ENCODE peak calls at places on chromosomes 7 and 10, in six cellular contexts. One of them, this sample, is unnamed.

GRCh38 chr7:14902589-14902963 is at the start of gene DGKB:
- DNase-seq in body of pancreas: no peak
- DNase-seq in psoas muscle: peak; percentile 52
- DNase-seq in astrocyte: peak; percentile 36
- DNase-seq in transverse colon: peak; percentile 6
- DNase-seq in tibial nerve: no peak
- DNase-seq in this sample: no peak

GRCh38 chr7:44309271-44310091 is 15.9 kb downstream of the CAMK2B start:
- DNase-seq in body of pancreas: peak; percentile 42
- DNase-seq in psoas muscle: peak; percentile 86
- DNase-seq in astrocyte: peak; percentile 39
- DNase-seq in transverse colon: peak; percentile 46
- DNase-seq in tibial nerve: no peak
- DNase-seq in this sample: peak; percentile 46

GRCh38 chr7:127158659-127159058 is 94.1 kb downstream of the GRM8 start:
- DNase-seq in body of pancreas: no peak
- DNase-seq in psoas muscle: no peak
- DNase-seq in astrocyte: no peak
- DNase-seq in transverse colon: no peak
- DNase-seq in tibial nerve: no peak
- DNase-seq in this sample: no peak

GRCh38 chr7:77415474-77415821 is 701 bp downstream of the GSAP start:
- DNase-seq in body of pancreas: no peak
- DNase-seq in psoas muscle: no peak
- DNase-seq in astrocyte: no peak
- DNase-seq in transverse colon: peak; percentile 48
- DNase-seq in tibial nerve: no peak
- DNase-seq in this sample: peak; percentile 72

GRCh38 chr7:87530126-87530525 is 54.6 kb upstream of the ABCB4 start:
- DNase-seq in body of pancreas: no peak
- DNase-seq in psoas muscle: no peak
- DNase-seq in astrocyte: no peak
- DNase-seq in transverse colon: no peak
- DNase-seq in tibial nerve: no peak
- DNase-seq in this sample: no peak

GRCh38 chr10:28842321-28842720 is 165.0 kb downstream of the BAMBI start:
- DNase-seq in body of pancreas: no peak
- DNase-seq in psoas muscle: no peak
- DNase-seq in astrocyte: peak; percentile 93
- DNase-seq in transverse colon: no peak
- DNase-seq in tibial nerve: no peak
- DNase-seq in this sample: no peak

GRCh38 chr7:16801111-16801542 is 3.7 kb downstream of the AGR2 start:
- DNase-seq in body of pancreas: no peak
- DNase-seq in psoas muscle: no peak
- DNase-seq in astrocyte: peak; percentile 74
- DNase-seq in transverse colon: no peak
- DNase-seq in tibial nerve: no peak
- DNase-seq in this sample: no peak

GRCh38 chr10:4766449-4766848 is 59.6 kb upstream of the AKR1E2 start:
- DNase-seq in body of pancreas: no peak
- DNase-seq in psoas muscle: no peak
- DNase-seq in astrocyte: no peak
- DNase-seq in transverse colon: no peak
- DNase-seq in tibial nerve: no peak
- DNase-seq in this sample: no peak

GRCh38 chr7:101722247-101722646 is 93.2 kb upstream of the MYL10 start:
- DNase-seq in body of pancreas: no peak
- DNase-seq in psoas muscle: no peak
- DNase-seq in astrocyte: no peak
- DNase-seq in transverse colon: no peak
- DNase-seq in tibial nerve: no peak
- DNase-seq in this sample: no peak

GRCh38 chr10:69846252-69847000 is 44.7 kb downstream of the COL13A1 start:
- DNase-seq in body of pancreas: no peak
- DNase-seq in psoas muscle: peak; percentile 82
- DNase-seq in astrocyte: no peak
- DNase-seq in transverse colon: no peak
- DNase-seq in tibial nerve: no peak
- DNase-seq in this sample: no peak

GRCh38 chr7:142549007-142549406 is 200.3 kb upstream of the PRSS1 start:
- DNase-seq in body of pancreas: no peak
- DNase-seq in psoas muscle: no peak
- DNase-seq in astrocyte: peak; percentile 49
- DNase-seq in transverse colon: no peak
- DNase-seq in tibial nerve: no peak
- DNase-seq in this sample: no peak

GRCh38 chr10:103806376-103807320 is 48.7 kb downstream of the SH3PXD2A start:
- DNase-seq in body of pancreas: no peak
- DNase-seq in psoas muscle: peak; percentile 6
- DNase-seq in astrocyte: no peak
- DNase-seq in transverse colon: no peak
- DNase-seq in tibial nerve: no peak
- DNase-seq in this sample: no peak

GRCh38 chr7:155868955-155869783 is 56.9 kb upstream of the SHH start:
- DNase-seq in body of pancreas: no peak
- DNase-seq in psoas muscle: no peak
- DNase-seq in astrocyte: no peak
- DNase-seq in transverse colon: no peak
- DNase-seq in tibial nerve: no peak
- DNase-seq in this sample: no peak

GRCh38 chr7:131008840-131009651 is 275.0 kb upstream of the KLF14 start:
- DNase-seq in body of pancreas: no peak
- DNase-seq in psoas muscle: no peak
- DNase-seq in astrocyte: peak; percentile 65
- DNase-seq in transverse colon: no peak
- DNase-seq in tibial nerve: no peak
- DNase-seq in this sample: no peak

GRCh38 chr7:73906874-73907273 is 45.9 kb downstream of the TMEM270 start:
- DNase-seq in body of pancreas: no peak
- DNase-seq in psoas muscle: peak; percentile 19
- DNase-seq in astrocyte: no peak
- DNase-seq in transverse colon: no peak
- DNase-seq in tibial nerve: peak; percentile 5
- DNase-seq in this sample: no peak

GRCh38 chr7:99372275-99373085 is 2.0 kb upstream of the ARPC1B start:
- DNase-seq in body of pancreas: peak; percentile 64
- DNase-seq in psoas muscle: no peak
- DNase-seq in astrocyte: no peak
- DNase-seq in transverse colon: peak; percentile 57
- DNase-seq in tibial nerve: no peak
- DNase-seq in this sample: no peak

GRCh38 chr7:130494480-130494879 is 2.6 kb downstream of the MEST start:
- DNase-seq in body of pancreas: no peak
- DNase-seq in psoas muscle: no peak
- DNase-seq in astrocyte: no peak
- DNase-seq in transverse colon: no peak
- DNase-seq in tibial nerve: no peak
- DNase-seq in this sample: no peak

GRCh38 chr10:53886325-53887300 is 914.4 kb downstream of the PCDH15 start:
- DNase-seq in body of pancreas: no peak
- DNase-seq in psoas muscle: no peak
- DNase-seq in astrocyte: no peak
- DNase-seq in transverse colon: no peak
- DNase-seq in tibial nerve: no peak
- DNase-seq in this sample: no peak

DNA sequence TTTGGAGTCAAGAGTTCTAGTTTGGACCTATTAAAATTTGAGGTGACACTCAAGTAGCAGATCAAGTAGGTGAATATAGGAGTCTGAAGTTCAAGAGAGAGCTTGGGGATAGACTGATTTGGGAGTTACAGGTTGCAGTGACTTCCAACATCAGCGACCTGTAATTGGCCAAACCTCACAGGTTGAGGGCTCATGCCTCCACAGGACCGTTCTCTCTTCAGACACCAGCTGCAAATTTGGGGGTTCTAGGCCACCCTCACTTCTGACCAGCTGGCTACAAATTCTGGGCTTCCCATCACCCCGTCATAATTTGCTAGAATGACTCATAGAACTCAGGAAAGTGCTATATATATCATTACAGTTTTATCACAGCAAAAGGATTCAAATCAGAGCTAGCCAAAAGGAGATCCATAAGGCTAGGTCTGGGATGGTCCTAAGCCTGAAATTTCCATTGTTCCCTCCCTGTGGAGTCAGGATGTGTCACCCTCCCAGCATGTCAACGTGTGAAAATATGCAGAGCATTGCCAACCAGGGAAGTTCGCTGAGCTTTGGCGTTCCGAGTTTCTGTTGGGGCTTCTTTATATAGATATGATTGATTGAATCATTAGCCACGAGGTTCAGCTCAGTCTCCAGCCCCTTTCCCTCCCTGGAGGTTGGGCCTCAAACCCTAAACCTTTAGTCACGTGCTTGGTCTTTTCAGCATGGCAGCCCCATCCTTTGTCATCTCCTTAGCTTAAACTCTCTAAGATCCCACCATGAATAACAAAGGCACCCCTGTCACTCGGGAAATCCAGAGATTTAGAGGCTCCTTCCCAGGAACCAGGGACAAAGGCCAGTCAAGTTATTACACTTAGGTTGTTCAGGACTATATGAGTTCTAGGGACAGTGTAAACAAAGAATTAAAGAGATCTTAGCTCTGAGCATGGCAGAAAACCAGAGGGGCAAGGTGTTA is 20.7 kb upstream of the ZNF212 start:
- DNase-seq in body of pancreas: no peak
- DNase-seq in psoas muscle: no peak
- DNase-seq in astrocyte: peak; percentile 54
- DNase-seq in transverse colon: no peak
- DNase-seq in tibial nerve: no peak
- DNase-seq in this sample: no peak
- H3K36me3 ChIP-seq in body of pancreas: peaks cover 23% of the 10 kb centered on the region
- H3K36me3 ChIP-seq in psoas muscle: peaks cover 97% of the 10 kb centered on the region
- H3K36me3 ChIP-seq in astrocyte: peaks cover 33% of the 10 kb centered on the region
- H3K36me3 ChIP-seq in transverse colon: peaks cover 37% of the 10 kb centered on the region
- H3K36me3 ChIP-seq in tibial nerve: no peaks in the 10 kb centered on the region
- H3K36me3 ChIP-seq in this sample: peaks cover 26% of the 10 kb centered on the region

GRCh38 chr10:99234067-99234738 is 1.4 kb downstream of the HPSE2 start:
- DNase-seq in body of pancreas: no peak
- DNase-seq in psoas muscle: peak; percentile 69
- DNase-seq in astrocyte: peak; percentile 16
- DNase-seq in transverse colon: peak; percentile 50
- DNase-seq in tibial nerve: peak; percentile 24
- DNase-seq in this sample: peak; percentile 88

GRCh38 chr10:99233680-99234018 is 2.0 kb downstream of the HPSE2 start:
- DNase-seq in body of pancreas: no peak
- DNase-seq in psoas muscle: no peak
- DNase-seq in astrocyte: no peak
- DNase-seq in transverse colon: no peak
- DNase-seq in tibial nerve: no peak
- DNase-seq in this sample: peak; percentile 13

GRCh38 chr10:99234739-99235468 is 748 bp downstream of the HPSE2 start:
- DNase-seq in body of pancreas: no peak
- DNase-seq in psoas muscle: no peak
- DNase-seq in astrocyte: no peak
- DNase-seq in transverse colon: no peak
- DNase-seq in tibial nerve: no peak
- DNase-seq in this sample: no peak

GRCh38 chr10:99232357-99232999 is 3.2 kb downstream of the HPSE2 start:
- DNase-seq in body of pancreas: no peak
- DNase-seq in psoas muscle: peak; percentile 51
- DNase-seq in astrocyte: no peak
- DNase-seq in transverse colon: no peak
- DNase-seq in tibial nerve: no peak
- DNase-seq in this sample: peak; percentile 18

DNA sequence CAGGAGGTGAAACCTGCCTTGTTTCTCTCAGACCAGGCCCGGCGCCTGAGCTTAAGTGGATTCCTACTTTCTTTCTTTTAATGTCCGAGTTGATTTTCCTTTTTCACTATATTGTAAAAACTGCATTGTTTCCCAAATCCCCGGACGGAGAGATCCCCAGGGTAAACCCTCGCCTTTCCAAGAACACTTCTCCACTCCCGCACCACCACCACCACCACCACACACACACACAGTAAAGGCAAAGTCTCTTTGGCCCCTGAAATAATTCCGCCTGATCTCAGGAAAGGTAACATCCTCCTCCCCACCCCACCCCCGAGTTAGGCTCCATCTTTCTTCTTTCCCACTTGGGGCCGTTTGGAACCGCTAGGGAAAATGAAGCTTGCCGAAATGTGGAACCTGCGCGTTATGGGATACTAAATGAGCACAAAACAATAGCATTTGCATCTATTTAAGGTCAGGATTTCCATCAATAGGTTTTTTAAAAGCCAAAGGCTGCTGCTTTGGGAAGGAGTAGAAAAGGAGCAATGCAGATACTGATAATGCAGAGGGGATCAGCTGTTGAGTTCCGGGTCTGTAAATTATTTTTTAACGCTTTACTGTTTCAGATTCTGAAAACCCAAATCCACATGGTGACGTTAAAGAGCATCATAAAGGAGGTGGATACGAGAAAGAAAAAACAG is 2.5 kb downstream of the HPSE2 start:
- DNase-seq in body of pancreas: no peak
- DNase-seq in psoas muscle: no peak
- DNase-seq in astrocyte: no peak
- DNase-seq in transverse colon: no peak
- DNase-seq in tibial nerve: no peak
- DNase-seq in this sample: no peak
- H3K27me3 ChIP-seq in body of pancreas: peaks cover 14% of the 10 kb centered on the region
- H3K27me3 ChIP-seq in psoas muscle: peaks cover 34% of the 10 kb centered on the region
- H3K27me3 ChIP-seq in astrocyte: peaks cover 80% of the 10 kb centered on the region
- H3K27me3 ChIP-seq in transverse colon: peaks cover 97% of the 10 kb centered on the region
- H3K27me3 ChIP-seq in tibial nerve: no peaks in the 10 kb centered on the region
- H3K27me3 ChIP-seq in this sample: peaks cover 2% of the 10 kb centered on the region

DNA sequence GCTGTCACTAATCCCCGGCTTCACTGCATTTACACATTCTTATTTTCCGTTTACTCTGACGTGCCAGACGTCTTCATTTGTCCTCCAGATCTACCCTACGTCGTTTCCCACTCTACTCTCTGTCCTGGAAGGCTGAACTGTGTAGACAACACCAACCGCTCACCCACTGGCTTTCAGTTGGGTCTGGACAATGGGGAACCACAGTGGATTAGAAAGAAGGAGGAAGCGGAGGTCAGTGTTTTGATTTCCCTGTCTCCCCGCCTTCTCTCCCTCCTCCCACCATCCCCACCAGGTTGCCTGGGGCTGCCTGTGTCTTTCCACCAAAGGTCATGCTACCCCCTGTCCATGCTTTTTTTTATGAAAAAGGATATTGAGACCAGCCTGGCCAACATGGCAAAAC is 14.0 kb upstream of the CTBP2 start:
- DNase-seq in body of pancreas: no peak
- DNase-seq in psoas muscle: no peak
- DNase-seq in astrocyte: no peak
- DNase-seq in transverse colon: no peak
- DNase-seq in tibial nerve: no peak
- DNase-seq in this sample: no peak
- H3K36me3 ChIP-seq in body of pancreas: no peaks in the 10 kb centered on the region
- H3K36me3 ChIP-seq in psoas muscle: no peaks in the 10 kb centered on the region
- H3K36me3 ChIP-seq in astrocyte: no peaks in the 10 kb centered on the region
- H3K36me3 ChIP-seq in transverse colon: no peaks in the 10 kb centered on the region
- H3K36me3 ChIP-seq in tibial nerve: no peaks in the 10 kb centered on the region
- H3K36me3 ChIP-seq in this sample: no peaks in the 10 kb centered on the region

DNA sequence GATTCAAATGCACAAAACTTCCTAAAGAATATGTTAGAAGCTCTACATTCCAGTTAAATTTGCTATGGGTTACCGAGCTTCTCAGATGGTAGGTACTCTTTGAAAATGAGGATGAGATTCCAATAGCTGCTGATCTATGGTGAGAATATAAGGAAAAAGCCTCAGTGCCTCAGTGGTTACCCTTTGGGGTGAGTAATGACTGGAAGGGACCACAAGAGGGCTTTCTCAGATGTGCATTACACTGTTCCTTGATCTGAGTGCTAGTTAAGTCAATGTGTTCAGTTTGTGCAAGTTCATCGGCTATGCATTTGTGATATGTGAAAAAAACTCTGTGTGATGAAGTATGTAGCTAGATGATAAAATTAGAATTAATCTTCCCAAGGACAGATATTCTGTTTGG is 3.5 kb downstream of the NRCAM start:
- DNase-seq in body of pancreas: no peak
- DNase-seq in psoas muscle: no peak
- DNase-seq in astrocyte: no peak
- DNase-seq in transverse colon: no peak
- DNase-seq in tibial nerve: no peak
- DNase-seq in this sample: no peak
- H3K27me3 ChIP-seq in body of pancreas: no peaks in the 10 kb centered on the region
- H3K27me3 ChIP-seq in psoas muscle: peaks cover 13% of the 10 kb centered on the region
- H3K27me3 ChIP-seq in astrocyte: peaks cover 20% of the 10 kb centered on the region
- H3K27me3 ChIP-seq in transverse colon: peaks cover 54% of the 10 kb centered on the region
- H3K27me3 ChIP-seq in tibial nerve: no peaks in the 10 kb centered on the region
- H3K27me3 ChIP-seq in this sample: peaks cover 1% of the 10 kb centered on the region